ENCODE peak calls at places on chromosomes 1 and 21, in four cellular contexts. V is HFFc6, Z is tibial nerve, K is pancreas. L is an unnamed sample.

GRCh38 chr1:95752515-95753381 is 518.7 kb downstream of the RWDD3 start:
- DNase-seq in V (no peak), Z (no peak), K (no peak), L (no peak)

GRCh38 chr1:244395965-244396364 is 55.7 kb downstream of the ADSS2 start:
- DNase-seq in V (no peak), Z (no peak), K (no peak), L (no peak)

GRCh38 chr1:31335007-31335406 is 37.9 kb downstream of the FABP3 start:
- DNase-seq in V (peak), Z (no peak), K (no peak), L (no peak)

GRCh38 chr21:37986751-37987399 is 70.6 kb upstream of the KCNJ6 start:
- DNase-seq in V (no peak), Z (no peak), K (no peak), L (no peak)

GRCh38 chr1:28718601-28719331 is 18.0 kb upstream of the YTHDF2 start:
- DNase-seq in V (peak), Z (no peak), K (no peak), L (no peak)

GRCh38 chr21:43864313-43864805 is 664 bp upstream of the AGPAT3 start:
- DNase-seq in V (no peak), Z (no peak), K (peak), L (no peak)

GRCh38 chr1:22264464-22265330 is 121.8 kb upstream of the WNT4 start:
- DNase-seq in V (no peak), Z (no peak), K (no peak), L (no peak)

GRCh38 chr1:1112237-1112985 is 3.5 kb downstream of the C1orf159 start:
- DNase-seq in V (no peak), Z (no peak), K (no peak), L (no peak)

GRCh38 chr1:217373761-217374701 is 256.9 kb downstream of the GPATCH2 start:
- DNase-seq in V (no peak), Z (no peak), K (no peak), L (no peak)

GRCh38 chr1:186927884-186928283 is 99.1 kb downstream of the PLA2G4A start:
- DNase-seq in V (no peak), Z (no peak), K (no peak), L (no peak)

GRCh38 chr1:87135313-87135712 is 193.4 kb upstream of the LMO4 start:
- DNase-seq in V (no peak), Z (no peak), K (no peak), L (no peak)

GRCh38 chr1:204127597-204128242 is 24.1 kb downstream of the ETNK2 start:
- DNase-seq in V (peak), Z (peak), K (peak), L (no peak)

GRCh38 chr1:2890221-2890850 is 88.8 kb upstream of the TTC34 start:
- DNase-seq in V (no peak), Z (no peak), K (no peak), L (no peak)

GRCh38 chr1:74733616-74734484 is 898 bp downstream of the TYW3 start:
- DNase-seq in V (peak), Z (peak), K (peak), L (no peak)

GRCh38 chr1:228373004-228373680 is 33.5 kb downstream of the TRIM11 start:
- DNase-seq in V (no peak), Z (no peak), K (no peak), L (no peak)

GRCh38 chr1:26861286-26861701 is 1.7 kb upstream of the SFN start:
- DNase-seq in V (peak), Z (no peak), K (no peak), L (no peak)
- TF ChIP-seq CTCF in V (peak), Z (no peak), K (no peak), L (peak)

GRCh38 chr1:94036721-94037120 is 84.2 kb downstream of the ABCA4 start:
- DNase-seq in V (peak), Z (no peak), K (no peak), L (no peak)
- TF ChIP-seq CTCF in V (no peak), Z (no peak), K (no peak), L (no peak)

GRCh38 chr21:33132054-33132453 is 62.1 kb downstream of the OLIG1 start:
- DNase-seq in V (no peak), Z (no peak), K (no peak), L (no peak)
- TF ChIP-seq CTCF in V (peak), Z (no peak), K (no peak), L (peak)

GRCh38 chr1:64733576-64734288 is 11.1 kb upstream of the RAVER2 start:
- DNase-seq in V (peak), Z (no peak), K (no peak), L (no peak)
- TF ChIP-seq CTCF in V (no peak), Z (no peak), K (no peak), L (no peak)